ENCODE peak calls at places on chromosomes 7 and 10, in eight cellular contexts. One of them, this sample, is unnamed.

GRCh38 chr10:119981826-119982225 is 89.3 kb downstream of the SEC23IP start:
- DNase-seq in glutamatergic neuron: no peak
- DNase-seq in body of pancreas: no peak
- DNase-seq in esophagus squamous epithelium: no peak
- DNase-seq in WERI-Rb-1: no peak
- DNase-seq in upper lobe of right lung: no peak
- DNase-seq in IMR-90: no peak
- DNase-seq in heart right ventricle: no peak
- DNase-seq in this sample: no peak

GRCh38 chr10:7235376-7235775 is 175.5 kb downstream of the SFMBT2 start:
- DNase-seq in glutamatergic neuron: no peak
- DNase-seq in body of pancreas: no peak
- DNase-seq in esophagus squamous epithelium: no peak
- DNase-seq in WERI-Rb-1: no peak
- DNase-seq in upper lobe of right lung: no peak
- DNase-seq in IMR-90: no peak
- DNase-seq in heart right ventricle: no peak
- DNase-seq in this sample: no peak

GRCh38 chr7:47937065-47937687 is 11.1 kb downstream of the PKD1L1 start:
- DNase-seq in glutamatergic neuron: no peak
- DNase-seq in body of pancreas: no peak
- DNase-seq in esophagus squamous epithelium: no peak
- DNase-seq in WERI-Rb-1: no peak
- DNase-seq in upper lobe of right lung: no peak
- DNase-seq in IMR-90: no peak
- DNase-seq in heart right ventricle: no peak
- DNase-seq in this sample: peak

GRCh38 chr10:28684986-28685580 is 7.8 kb downstream of the BAMBI start:
- DNase-seq in glutamatergic neuron: no peak
- DNase-seq in body of pancreas: no peak
- DNase-seq in esophagus squamous epithelium: no peak
- DNase-seq in WERI-Rb-1: no peak
- DNase-seq in upper lobe of right lung: no peak
- DNase-seq in IMR-90: no peak
- DNase-seq in heart right ventricle: no peak
- DNase-seq in this sample: no peak

GRCh38 chr7:76048668-76048988 is 722 bp downstream of the MDH2 start:
- DNase-seq in glutamatergic neuron: no peak
- DNase-seq in body of pancreas: no peak
- DNase-seq in esophagus squamous epithelium: no peak
- DNase-seq in WERI-Rb-1: peak
- DNase-seq in upper lobe of right lung: peak
- DNase-seq in IMR-90: no peak
- DNase-seq in heart right ventricle: no peak
- DNase-seq in this sample: no peak

GRCh38 chr7:2811476-2812118 is 32.5 kb downstream of the GNA12 start:
- DNase-seq in glutamatergic neuron: no peak
- DNase-seq in body of pancreas: no peak
- DNase-seq in esophagus squamous epithelium: no peak
- DNase-seq in WERI-Rb-1: no peak
- DNase-seq in upper lobe of right lung: peak
- DNase-seq in IMR-90: no peak
- DNase-seq in heart right ventricle: peak
- DNase-seq in this sample: no peak

GRCh38 chr7:107697246-107698044 is 36.8 kb downstream of the SLC26A4 start:
- DNase-seq in glutamatergic neuron: no peak
- DNase-seq in body of pancreas: peak
- DNase-seq in esophagus squamous epithelium: no peak
- DNase-seq in WERI-Rb-1: no peak
- DNase-seq in upper lobe of right lung: no peak
- DNase-seq in IMR-90: no peak
- DNase-seq in heart right ventricle: no peak
- DNase-seq in this sample: no peak

GRCh38 chr7:68892211-68892610 is 706.1 kb upstream of the AUTS2 start:
- DNase-seq in glutamatergic neuron: no peak
- DNase-seq in body of pancreas: no peak
- DNase-seq in esophagus squamous epithelium: no peak
- DNase-seq in WERI-Rb-1: no peak
- DNase-seq in upper lobe of right lung: no peak
- DNase-seq in IMR-90: no peak
- DNase-seq in heart right ventricle: no peak
- DNase-seq in this sample: peak

GRCh38 chr10:77524300-77524711 is 113.3 kb downstream of the KCNMA1 start:
- DNase-seq in glutamatergic neuron: no peak
- DNase-seq in body of pancreas: no peak
- DNase-seq in esophagus squamous epithelium: no peak
- DNase-seq in WERI-Rb-1: no peak
- DNase-seq in upper lobe of right lung: no peak
- DNase-seq in IMR-90: peak
- DNase-seq in heart right ventricle: no peak
- DNase-seq in this sample: peak

GRCh38 chr7:100430450-100431285 is 1.0 kb downstream of the MEPCE start:
- DNase-seq in glutamatergic neuron: no peak
- DNase-seq in body of pancreas: no peak
- DNase-seq in esophagus squamous epithelium: no peak
- DNase-seq in WERI-Rb-1: no peak
- DNase-seq in upper lobe of right lung: peak
- DNase-seq in IMR-90: peak
- DNase-seq in heart right ventricle: no peak
- DNase-seq in this sample: no peak

GRCh38 chr7:22944506-22944905 is 69.4 kb downstream of the HYCC1 start:
- DNase-seq in glutamatergic neuron: no peak
- DNase-seq in body of pancreas: no peak
- DNase-seq in esophagus squamous epithelium: no peak
- DNase-seq in WERI-Rb-1: no peak
- DNase-seq in upper lobe of right lung: no peak
- DNase-seq in IMR-90: peak
- DNase-seq in heart right ventricle: no peak
- DNase-seq in this sample: no peak

GRCh38 chr10:133442967-133443924 is 10.5 kb upstream of the SCART1 start:
- DNase-seq in glutamatergic neuron: peak
- DNase-seq in body of pancreas: no peak
- DNase-seq in esophagus squamous epithelium: no peak
- DNase-seq in WERI-Rb-1: peak
- DNase-seq in upper lobe of right lung: peak
- DNase-seq in IMR-90: no peak
- DNase-seq in heart right ventricle: no peak
- DNase-seq in this sample: no peak

GRCh38 chr10:68848281-68848680 is 20.9 kb downstream of the STOX1 start:
- DNase-seq in glutamatergic neuron: no peak
- DNase-seq in body of pancreas: no peak
- DNase-seq in esophagus squamous epithelium: no peak
- DNase-seq in WERI-Rb-1: no peak
- DNase-seq in upper lobe of right lung: no peak
- DNase-seq in IMR-90: no peak
- DNase-seq in heart right ventricle: no peak
- DNase-seq in this sample: no peak

GRCh38 chr10:63554666-63555065 is 33.5 kb downstream of the REEP3 start:
- DNase-seq in glutamatergic neuron: no peak
- DNase-seq in body of pancreas: peak
- DNase-seq in esophagus squamous epithelium: no peak
- DNase-seq in WERI-Rb-1: no peak
- DNase-seq in upper lobe of right lung: no peak
- DNase-seq in IMR-90: peak
- DNase-seq in heart right ventricle: no peak
- DNase-seq in this sample: peak

GRCh38 chr7:92875719-92876118 is 39.3 kb upstream of the CDK6 start:
- DNase-seq in glutamatergic neuron: no peak
- DNase-seq in body of pancreas: no peak
- DNase-seq in esophagus squamous epithelium: no peak
- DNase-seq in WERI-Rb-1: no peak
- DNase-seq in upper lobe of right lung: no peak
- DNase-seq in IMR-90: peak
- DNase-seq in heart right ventricle: no peak
- DNase-seq in this sample: peak

GRCh38 chr7:103866919-103867318 is 122.5 kb downstream of the RELN start:
- DNase-seq in glutamatergic neuron: no peak
- DNase-seq in body of pancreas: no peak
- DNase-seq in esophagus squamous epithelium: no peak
- DNase-seq in WERI-Rb-1: no peak
- DNase-seq in upper lobe of right lung: no peak
- DNase-seq in IMR-90: no peak
- DNase-seq in heart right ventricle: no peak
- DNase-seq in this sample: no peak

GRCh38 chr7:23356168-23356567 is 57.0 kb downstream of the MALSU1 start:
- DNase-seq in glutamatergic neuron: no peak
- DNase-seq in body of pancreas: no peak
- DNase-seq in esophagus squamous epithelium: no peak
- DNase-seq in WERI-Rb-1: no peak
- DNase-seq in upper lobe of right lung: no peak
- DNase-seq in IMR-90: no peak
- DNase-seq in heart right ventricle: no peak
- DNase-seq in this sample: no peak

GRCh38 chr10:126013489-126014281 is 117.3 kb downstream of the FANK1 start:
- DNase-seq in glutamatergic neuron: no peak
- DNase-seq in body of pancreas: no peak
- DNase-seq in esophagus squamous epithelium: no peak
- DNase-seq in WERI-Rb-1: no peak
- DNase-seq in upper lobe of right lung: no peak
- DNase-seq in IMR-90: peak
- DNase-seq in heart right ventricle: no peak
- DNase-seq in this sample: peak

GRCh38 chr10:79173582-79174262 is 105.0 kb downstream of the ZMIZ1 start:
- DNase-seq in glutamatergic neuron: no peak
- DNase-seq in body of pancreas: no peak
- DNase-seq in esophagus squamous epithelium: no peak
- DNase-seq in WERI-Rb-1: no peak
- DNase-seq in upper lobe of right lung: no peak
- DNase-seq in IMR-90: no peak
- DNase-seq in heart right ventricle: no peak
- DNase-seq in this sample: no peak

GRCh38 chr7:57819491-57819981 is 369.6 kb downstream of the ZNF716 start:
- DNase-seq in glutamatergic neuron: no peak
- DNase-seq in body of pancreas: no peak
- DNase-seq in esophagus squamous epithelium: no peak
- DNase-seq in WERI-Rb-1: no peak
- DNase-seq in upper lobe of right lung: peak
- DNase-seq in IMR-90: no peak
- DNase-seq in heart right ventricle: no peak
- DNase-seq in this sample: no peak

GRCh38 chr10:96287392-96288105 is 16.2 kb upstream of the BLNK start:
- DNase-seq in glutamatergic neuron: no peak
- DNase-seq in body of pancreas: peak
- DNase-seq in esophagus squamous epithelium: no peak
- DNase-seq in WERI-Rb-1: no peak
- DNase-seq in upper lobe of right lung: no peak
- DNase-seq in IMR-90: no peak
- DNase-seq in heart right ventricle: no peak
- DNase-seq in this sample: no peak

GRCh38 chr10:88131561-88132139 is 268.2 kb downstream of the PTEN start:
- DNase-seq in glutamatergic neuron: no peak
- DNase-seq in body of pancreas: peak
- DNase-seq in esophagus squamous epithelium: no peak
- DNase-seq in WERI-Rb-1: no peak
- DNase-seq in upper lobe of right lung: peak
- DNase-seq in IMR-90: no peak
- DNase-seq in heart right ventricle: peak
- DNase-seq in this sample: peak
- TF ChIP-seq CTCF in glutamatergic neuron: no peak
- TF ChIP-seq CTCF in body of pancreas: peak
- TF ChIP-seq CTCF in esophagus squamous epithelium: no peak
- TF ChIP-seq CTCF in WERI-Rb-1: no peak
- TF ChIP-seq CTCF in upper lobe of right lung: no peak
- TF ChIP-seq CTCF in IMR-90: no peak
- TF ChIP-seq CTCF in heart right ventricle: no peak
- TF ChIP-seq CTCF in this sample: no peak

GRCh38 chr7:21722371-21722770 is 179.5 kb downstream of the DNAH11 start:
- DNase-seq in glutamatergic neuron: no peak
- DNase-seq in body of pancreas: no peak
- DNase-seq in esophagus squamous epithelium: no peak
- DNase-seq in WERI-Rb-1: no peak
- DNase-seq in upper lobe of right lung: no peak
- DNase-seq in IMR-90: no peak
- DNase-seq in heart right ventricle: no peak
- DNase-seq in this sample: no peak
- TF ChIP-seq CTCF in glutamatergic neuron: peak
- TF ChIP-seq CTCF in body of pancreas: no peak
- TF ChIP-seq CTCF in esophagus squamous epithelium: no peak
- TF ChIP-seq CTCF in WERI-Rb-1: no peak
- TF ChIP-seq CTCF in upper lobe of right lung: no peak
- TF ChIP-seq CTCF in IMR-90: no peak
- TF ChIP-seq CTCF in heart right ventricle: no peak
- TF ChIP-seq CTCF in this sample: no peak

GRCh38 chr7:54664235-54665228 is 94.5 kb downstream of the SEC61G start:
- DNase-seq in glutamatergic neuron: peak
- DNase-seq in body of pancreas: peak
- DNase-seq in esophagus squamous epithelium: no peak
- DNase-seq in WERI-Rb-1: peak
- DNase-seq in upper lobe of right lung: peak
- DNase-seq in IMR-90: peak
- DNase-seq in heart right ventricle: peak
- DNase-seq in this sample: peak
- TF ChIP-seq CTCF in glutamatergic neuron: no peak
- TF ChIP-seq CTCF in body of pancreas: peak
- TF ChIP-seq CTCF in esophagus squamous epithelium: no peak
- TF ChIP-seq CTCF in WERI-Rb-1: peak
- TF ChIP-seq CTCF in upper lobe of right lung: peak
- TF ChIP-seq CTCF in IMR-90: peak
- TF ChIP-seq CTCF in heart right ventricle: no peak
- TF ChIP-seq CTCF in this sample: peak

GRCh38 chr7:115559877-115560276 is 470.7 kb downstream of the TFEC start:
- DNase-seq in glutamatergic neuron: no peak
- DNase-seq in body of pancreas: no peak
- DNase-seq in esophagus squamous epithelium: no peak
- DNase-seq in WERI-Rb-1: no peak
- DNase-seq in upper lobe of right lung: no peak
- DNase-seq in IMR-90: no peak
- DNase-seq in heart right ventricle: no peak
- DNase-seq in this sample: no peak

GRCh38 chr7:115558186-115558585 is 472.4 kb downstream of the TFEC start:
- DNase-seq in glutamatergic neuron: no peak
- DNase-seq in body of pancreas: no peak
- DNase-seq in esophagus squamous epithelium: no peak
- DNase-seq in WERI-Rb-1: no peak
- DNase-seq in upper lobe of right lung: no peak
- DNase-seq in IMR-90: peak
- DNase-seq in heart right ventricle: no peak
- DNase-seq in this sample: peak

DNA sequence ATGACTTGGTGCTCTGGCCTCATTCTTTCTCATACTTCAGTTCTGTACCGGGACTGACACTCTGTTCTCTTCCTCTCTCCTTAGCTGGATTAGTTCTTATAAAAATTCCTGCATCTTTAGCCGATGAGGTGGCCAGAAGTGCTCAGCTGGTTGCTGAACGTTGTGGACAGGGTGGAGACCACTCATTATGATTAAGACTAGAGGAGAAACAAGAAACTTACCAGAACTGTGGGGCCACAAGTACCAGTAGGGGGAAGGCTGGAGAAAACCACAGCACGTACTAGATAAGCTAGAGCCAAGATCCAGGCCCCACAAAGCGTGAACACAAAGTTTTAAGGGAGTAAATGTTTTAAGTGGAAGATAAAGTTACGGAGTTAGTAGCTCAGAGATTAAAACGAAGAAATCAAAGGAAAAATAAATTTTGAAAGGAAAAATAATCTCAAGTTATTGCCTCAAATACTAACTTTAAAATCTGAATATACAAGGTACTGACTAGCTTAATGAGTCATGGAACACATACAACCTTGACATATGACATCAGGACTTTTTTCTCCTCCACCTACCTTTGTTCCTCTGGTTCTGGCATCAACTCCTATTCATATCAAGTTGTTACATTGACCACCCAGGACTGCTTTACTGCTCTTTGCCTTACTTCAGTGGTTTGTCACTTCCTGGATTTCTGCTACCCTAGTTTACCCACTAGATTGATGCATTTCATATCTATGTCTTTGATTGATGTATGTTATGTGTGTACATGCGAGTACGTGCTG is 469.0 kb downstream of the TFEC start:
- DNase-seq in glutamatergic neuron: no peak
- DNase-seq in body of pancreas: no peak
- DNase-seq in esophagus squamous epithelium: no peak
- DNase-seq in WERI-Rb-1: no peak
- DNase-seq in upper lobe of right lung: no peak
- DNase-seq in IMR-90: peak
- DNase-seq in heart right ventricle: no peak
- DNase-seq in this sample: peak
- TF ChIP-seq CTCF in glutamatergic neuron: no peak
- TF ChIP-seq CTCF in body of pancreas: no peak
- TF ChIP-seq CTCF in esophagus squamous epithelium: no peak
- TF ChIP-seq CTCF in WERI-Rb-1: no peak
- TF ChIP-seq CTCF in upper lobe of right lung: no peak
- TF ChIP-seq CTCF in IMR-90: peak
- TF ChIP-seq CTCF in heart right ventricle: no peak
- TF ChIP-seq CTCF in this sample: peak

This sample was measured in astrocyte of the spinal cord.